ENCODE peak calls at places on chromosomes 7 and 10, in seven cellular contexts. One of them, this sample, is unnamed.
A peak's percentile ranks its signal among the peaks of the same experiment; 100 is the strongest.

GRCh38 chr7:68691261-68692216 is 906.7 kb upstream of the AUTS2 start:
- DNase-seq in PC-3: no peak
- DNase-seq in colonic mucosa: no peak
- DNase-seq in SK-N-SH: no peak
- DNase-seq in fibroblast of lung: peak; percentile 97
- DNase-seq in GM23248: peak; percentile 49
- DNase-seq in astrocyte: peak; percentile 96
- DNase-seq in this sample: no peak

GRCh38 chr10:48705407-48705938 is 20.8 kb downstream of the WDFY4 start:
- DNase-seq in PC-3: no peak
- DNase-seq in colonic mucosa: no peak
- DNase-seq in SK-N-SH: no peak
- DNase-seq in fibroblast of lung: no peak
- DNase-seq in GM23248: no peak
- DNase-seq in astrocyte: no peak
- DNase-seq in this sample: no peak

GRCh38 chr7:29314148-29314547 is 119.6 kb downstream of the CHN2 start:
- DNase-seq in PC-3: no peak
- DNase-seq in colonic mucosa: no peak
- DNase-seq in SK-N-SH: no peak
- DNase-seq in fibroblast of lung: no peak
- DNase-seq in GM23248: no peak
- DNase-seq in astrocyte: no peak
- DNase-seq in this sample: no peak

GRCh38 chr10:55668326-55668922 is 692.6 kb downstream of the ZWINT start:
- DNase-seq in PC-3: peak; percentile 76
- DNase-seq in colonic mucosa: no peak
- DNase-seq in SK-N-SH: no peak
- DNase-seq in fibroblast of lung: no peak
- DNase-seq in GM23248: peak; percentile 3
- DNase-seq in astrocyte: no peak
- DNase-seq in this sample: peak; percentile 15

GRCh38 chr10:27741173-27742091 is 4.2 kb downstream of the MKX start:
- DNase-seq in PC-3: no peak
- DNase-seq in colonic mucosa: no peak
- DNase-seq in SK-N-SH: peak; percentile 12
- DNase-seq in fibroblast of lung: no peak
- DNase-seq in GM23248: no peak
- DNase-seq in astrocyte: no peak
- DNase-seq in this sample: peak; percentile 51

GRCh38 chr10:132942740-132943554 is 577 bp upstream of the CFAP46 start:
- DNase-seq in PC-3: no peak
- DNase-seq in colonic mucosa: no peak
- DNase-seq in SK-N-SH: peak; percentile 61
- DNase-seq in fibroblast of lung: peak; percentile 8
- DNase-seq in GM23248: peak; percentile 12
- DNase-seq in astrocyte: no peak
- DNase-seq in this sample: peak; percentile 20

GRCh38 chr10:48604408-48605263 is at the start of gene ARHGAP22:
- DNase-seq in PC-3: peak; percentile 63
- DNase-seq in colonic mucosa: peak; percentile 58
- DNase-seq in SK-N-SH: peak; percentile 91
- DNase-seq in fibroblast of lung: peak; percentile 42
- DNase-seq in GM23248: peak; percentile 86
- DNase-seq in astrocyte: no peak
- DNase-seq in this sample: peak; percentile 62

GRCh38 chr7:107711301-107711700 is 32.6 kb upstream of the CBLL1 start:
- DNase-seq in PC-3: peak; percentile 41
- DNase-seq in colonic mucosa: no peak
- DNase-seq in SK-N-SH: no peak
- DNase-seq in fibroblast of lung: peak; percentile 86
- DNase-seq in GM23248: peak; percentile 74
- DNase-seq in astrocyte: peak; percentile 81
- DNase-seq in this sample: no peak

GRCh38 chr7:48680996-48681395 is 243.4 kb upstream of the CDC14C start:
- DNase-seq in PC-3: no peak
- DNase-seq in colonic mucosa: no peak
- DNase-seq in SK-N-SH: no peak
- DNase-seq in fibroblast of lung: peak; percentile 22
- DNase-seq in GM23248: no peak
- DNase-seq in astrocyte: peak; percentile 12
- DNase-seq in this sample: peak; percentile 11

GRCh38 chr10:66183028-66183427 is 742.8 kb upstream of the LRRTM3 start:
- DNase-seq in PC-3: no peak
- DNase-seq in colonic mucosa: no peak
- DNase-seq in SK-N-SH: no peak
- DNase-seq in fibroblast of lung: no peak
- DNase-seq in GM23248: no peak
- DNase-seq in astrocyte: no peak
- DNase-seq in this sample: no peak

GRCh38 chr7:83105948-83106347 is 56.7 kb downstream of the PCLO start:
- DNase-seq in PC-3: no peak
- DNase-seq in colonic mucosa: no peak
- DNase-seq in SK-N-SH: no peak
- DNase-seq in fibroblast of lung: no peak
- DNase-seq in GM23248: no peak
- DNase-seq in astrocyte: no peak
- DNase-seq in this sample: peak; percentile 1

GRCh38 chr7:53675835-53676234 is 640.4 kb downstream of the POM121L12 start:
- DNase-seq in PC-3: no peak
- DNase-seq in colonic mucosa: no peak
- DNase-seq in SK-N-SH: no peak
- DNase-seq in fibroblast of lung: no peak
- DNase-seq in GM23248: no peak
- DNase-seq in astrocyte: no peak
- DNase-seq in this sample: no peak

GRCh38 chr7:93972029-93972725 is 32.0 kb downstream of the BET1 start:
- DNase-seq in PC-3: no peak
- DNase-seq in colonic mucosa: no peak
- DNase-seq in SK-N-SH: peak; percentile 38
- DNase-seq in fibroblast of lung: no peak
- DNase-seq in GM23248: no peak
- DNase-seq in astrocyte: no peak
- DNase-seq in this sample: no peak

DNA sequence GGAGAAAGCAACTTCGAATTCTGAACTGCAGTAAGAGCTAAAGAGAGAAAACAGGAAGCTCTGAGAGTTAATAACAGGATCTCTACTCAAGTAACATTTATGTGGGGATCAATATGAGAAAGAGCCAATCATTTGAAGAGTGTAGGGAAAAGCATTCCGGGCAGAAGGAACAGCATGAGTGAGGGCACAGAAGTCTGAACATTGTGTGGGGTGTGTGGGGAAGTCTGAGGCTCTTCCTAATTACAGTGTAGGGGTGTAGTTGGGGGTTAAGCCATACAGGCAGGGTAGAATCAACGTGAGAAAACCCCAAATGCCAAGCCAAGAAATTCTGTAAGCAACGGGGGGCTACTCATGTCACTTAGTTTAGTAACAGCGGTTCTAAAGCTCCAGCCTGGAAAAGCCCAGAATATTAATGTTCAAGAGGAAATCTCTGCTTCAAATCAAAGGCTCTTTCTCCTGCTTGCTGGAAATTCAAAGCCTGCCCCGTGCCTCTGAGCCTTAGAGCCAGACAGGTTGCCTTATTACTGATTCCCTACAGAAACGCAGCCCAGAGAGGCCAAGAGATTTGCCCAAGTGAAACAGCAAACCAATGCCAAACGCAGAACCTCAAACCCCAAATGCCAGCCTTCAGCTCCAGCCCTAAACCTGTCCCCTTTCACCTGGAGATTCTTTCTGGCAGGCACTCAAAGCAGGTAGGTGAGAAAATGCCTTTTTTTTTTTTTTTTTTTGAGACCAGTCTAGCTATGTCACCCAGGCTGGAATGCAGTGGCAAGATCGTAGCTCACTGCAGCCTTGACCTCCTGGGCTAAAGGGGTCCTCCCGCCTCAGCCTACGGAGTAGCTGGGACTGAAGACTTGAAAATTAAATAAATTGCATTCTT is 36.1 kb downstream of the DNAJB12 start:
- DNase-seq in PC-3: peak; percentile 22
- DNase-seq in colonic mucosa: no peak
- DNase-seq in SK-N-SH: no peak
- DNase-seq in fibroblast of lung: no peak
- DNase-seq in GM23248: no peak
- DNase-seq in astrocyte: no peak
- DNase-seq in this sample: no peak
- H3K9ac ChIP-seq in PC-3: peak overlapping the region; percentile 70
- H3K9ac ChIP-seq in colonic mucosa: peak overlapping the region; percentile 77
- H3K9ac ChIP-seq in SK-N-SH: peak overlapping the region; percentile 79
- H3K9ac ChIP-seq in fibroblast of lung: no peak overlapping the region
- H3K9ac ChIP-seq in GM23248: peak overlapping the region; percentile 89
- H3K9ac ChIP-seq in astrocyte: peak overlapping the region; percentile 74
- H3K9ac ChIP-seq in this sample: no peak overlapping the region

GRCh38 chr7:6482307-6482706 is 34.6 kb upstream of the DAGLB start:
- DNase-seq in PC-3: peak; percentile 14
- DNase-seq in colonic mucosa: peak; percentile 59
- DNase-seq in SK-N-SH: no peak
- DNase-seq in fibroblast of lung: no peak
- DNase-seq in GM23248: peak; percentile 37
- DNase-seq in astrocyte: no peak
- DNase-seq in this sample: no peak
- H3K4me1 ChIP-seq in PC-3: peaks cover 32% of the 10 kb centered on the region
- H3K4me1 ChIP-seq in colonic mucosa: peaks cover 21% of the 10 kb centered on the region
- H3K4me1 ChIP-seq in SK-N-SH: peaks cover 20% of the 10 kb centered on the region
- H3K4me1 ChIP-seq in fibroblast of lung: peaks cover 2% of the 10 kb centered on the region
- H3K4me1 ChIP-seq in GM23248: peaks cover 43% of the 10 kb centered on the region
- H3K4me1 ChIP-seq in astrocyte: peaks cover 24% of the 10 kb centered on the region
- H3K4me1 ChIP-seq in this sample: no peaks in the 10 kb centered on the region

DNA sequence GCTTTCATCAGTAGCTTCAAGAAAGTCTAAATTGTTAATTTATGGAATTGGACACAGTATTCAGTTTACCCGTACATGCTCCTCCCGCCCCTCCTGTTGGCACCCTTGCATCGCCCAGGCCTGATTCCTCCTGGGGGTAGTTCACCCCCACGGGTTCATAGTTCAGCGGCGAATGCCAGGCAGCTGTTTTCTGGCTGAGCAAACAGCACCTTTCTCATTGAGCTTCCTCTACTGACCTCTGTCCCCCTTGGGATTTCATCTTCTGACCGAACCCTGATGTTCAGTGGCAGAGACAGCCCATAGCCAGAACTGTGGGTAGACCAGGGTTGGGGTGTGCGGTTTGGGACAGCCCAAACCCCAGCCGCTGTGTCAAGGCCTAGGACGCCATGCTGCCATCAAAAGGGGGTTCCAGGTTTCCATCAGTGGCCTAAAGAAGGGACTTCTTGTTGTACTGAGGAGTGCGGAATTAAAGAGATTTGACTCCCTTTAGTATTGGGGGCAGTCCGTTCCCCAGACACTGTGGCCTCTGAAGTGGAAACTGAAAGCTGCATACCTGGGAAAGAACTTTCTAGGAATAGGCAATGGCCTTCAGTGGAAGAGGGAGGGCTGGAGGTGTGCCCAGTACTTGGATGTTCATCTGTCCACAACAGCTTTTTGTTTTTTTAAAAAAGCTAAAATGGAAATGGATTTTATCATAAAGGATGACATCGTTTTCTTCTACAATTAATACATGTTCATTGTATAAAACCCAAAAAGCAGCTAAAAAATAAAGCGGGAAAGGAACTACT is 19.0 kb downstream of the MDH2 start:
- DNase-seq in PC-3: no peak
- DNase-seq in colonic mucosa: no peak
- DNase-seq in SK-N-SH: no peak
- DNase-seq in fibroblast of lung: no peak
- DNase-seq in GM23248: no peak
- DNase-seq in astrocyte: no peak
- DNase-seq in this sample: no peak
- H3K36me3 ChIP-seq in PC-3: peaks cover 43% of the 10 kb centered on the region
- H3K36me3 ChIP-seq in colonic mucosa: peaks cover 23% of the 10 kb centered on the region
- H3K36me3 ChIP-seq in SK-N-SH: peaks cover 30% of the 10 kb centered on the region
- H3K36me3 ChIP-seq in fibroblast of lung: peaks cover 28% of the 10 kb centered on the region
- H3K36me3 ChIP-seq in GM23248: peaks cover 12% of the 10 kb centered on the region
- H3K36me3 ChIP-seq in astrocyte: peaks cover 34% of the 10 kb centered on the region
- H3K36me3 ChIP-seq in this sample: no peaks in the 10 kb centered on the region

DNA sequence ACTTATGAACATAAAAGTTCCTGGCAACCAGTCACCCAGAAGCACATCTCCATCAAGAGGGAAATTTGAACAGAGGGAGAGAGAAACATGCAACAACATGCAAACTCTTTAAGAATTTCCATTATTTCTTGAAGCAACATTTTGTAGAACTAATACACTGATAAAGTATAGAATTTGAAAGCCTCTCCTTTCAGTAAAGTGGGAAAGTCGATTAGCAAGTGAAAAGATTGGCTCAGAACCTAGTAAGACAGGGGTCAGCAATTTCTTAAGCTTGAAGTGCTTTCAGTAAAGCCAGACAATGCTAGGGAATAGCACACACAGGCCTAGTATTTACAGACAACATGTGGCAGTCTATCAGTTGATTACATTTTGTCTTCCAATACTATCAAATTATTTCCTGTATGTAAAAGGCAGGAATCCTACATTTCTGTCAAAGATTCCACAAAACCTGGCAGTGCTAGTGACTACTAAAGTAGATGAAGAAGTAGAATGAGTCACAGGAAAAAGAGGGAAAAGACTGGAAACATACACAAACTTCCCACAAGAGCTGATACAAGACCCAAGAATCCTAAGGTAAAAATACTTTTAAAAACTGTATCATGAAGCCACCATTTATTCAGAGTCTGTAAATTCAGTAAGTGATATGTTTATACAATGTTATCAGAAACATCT is 25.2 kb downstream of the DNAJC1 start:
- DNase-seq in PC-3: peak; percentile 52
- DNase-seq in colonic mucosa: no peak
- DNase-seq in SK-N-SH: no peak
- DNase-seq in fibroblast of lung: peak; percentile 83
- DNase-seq in GM23248: peak; percentile 55
- DNase-seq in astrocyte: peak; percentile 80
- DNase-seq in this sample: peak; percentile 45
- H3K9ac ChIP-seq in PC-3: no peak overlapping the region
- H3K9ac ChIP-seq in colonic mucosa: no peak overlapping the region
- H3K9ac ChIP-seq in SK-N-SH: no peak overlapping the region
- H3K9ac ChIP-seq in fibroblast of lung: no peak overlapping the region
- H3K9ac ChIP-seq in GM23248: no peak overlapping the region
- H3K9ac ChIP-seq in astrocyte: no peak overlapping the region
- H3K9ac ChIP-seq in this sample: no peak overlapping the region

DNA sequence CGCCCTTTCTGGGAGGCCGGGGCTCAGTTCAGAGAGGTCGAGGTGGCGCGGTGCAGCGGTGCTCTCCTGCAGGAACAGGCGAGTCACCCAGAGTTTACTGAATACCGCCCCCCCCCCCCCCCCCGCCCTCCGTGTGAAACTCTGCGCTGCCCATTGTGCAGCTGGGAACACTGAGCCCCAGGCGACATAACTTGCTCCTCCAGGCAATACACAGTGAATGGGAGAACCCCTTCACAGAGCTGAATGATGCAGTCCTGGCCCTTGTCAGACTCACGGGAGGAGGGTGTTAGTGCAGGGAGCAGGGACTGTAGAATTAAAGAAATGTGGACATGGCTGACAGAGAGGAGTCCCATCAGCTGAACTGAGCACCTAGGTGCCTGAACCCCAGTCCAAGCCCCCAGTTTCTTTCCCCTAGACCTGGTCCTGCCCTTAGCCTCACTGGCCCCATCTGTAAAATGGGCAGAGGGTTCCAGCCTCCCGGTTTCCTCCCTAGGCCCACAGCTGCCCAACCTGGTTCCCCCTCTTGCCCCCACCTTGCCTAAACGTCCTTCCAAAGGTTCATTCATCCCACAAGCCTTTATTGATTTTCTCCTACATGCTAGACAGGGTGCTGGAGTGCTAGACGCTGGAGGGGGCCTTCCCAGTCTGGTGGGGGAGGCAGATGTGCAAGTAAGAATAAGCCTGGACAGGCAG is 846 bp upstream of the LOXL4 start:
- DNase-seq in PC-3: no peak
- DNase-seq in colonic mucosa: no peak
- DNase-seq in SK-N-SH: no peak
- DNase-seq in fibroblast of lung: peak; percentile 36
- DNase-seq in GM23248: no peak
- DNase-seq in astrocyte: no peak
- DNase-seq in this sample: peak; percentile 47
- H3K4me1 ChIP-seq in PC-3: peaks cover 27% of the 10 kb centered on the region
- H3K4me1 ChIP-seq in colonic mucosa: no peaks in the 10 kb centered on the region
- H3K4me1 ChIP-seq in SK-N-SH: peaks cover 11% of the 10 kb centered on the region
- H3K4me1 ChIP-seq in fibroblast of lung: peaks cover 25% of the 10 kb centered on the region
- H3K4me1 ChIP-seq in GM23248: peaks cover 25% of the 10 kb centered on the region
- H3K4me1 ChIP-seq in astrocyte: peaks cover 38% of the 10 kb centered on the region
- H3K4me1 ChIP-seq in this sample: peaks cover 17% of the 10 kb centered on the region